ENCODE peak calls at places on chromosomes 4 and X, in four cellular contexts. One of them, this sample, is unnamed.

GRCh38 chr4:1899149-1900086 is 28.2 kb downstream of the NSD2 start:
- DNase-seq in left lung: peak
- DNase-seq in cardiac muscle cell: peak
- DNase-seq in Panc1: peak
- DNase-seq in this sample: peak

GRCh38 chrX:153974003-153974725 is 1.6 kb downstream of the TMEM187 start:
- DNase-seq in left lung: peak
- DNase-seq in cardiac muscle cell: no peak
- DNase-seq in Panc1: no peak
- DNase-seq in this sample: no peak

GRCh38 chrX:85379174-85379907 is at the start of gene POF1B:
- DNase-seq in cardiac muscle cell: no peak
- DNase-seq in Panc1: no peak
- DNase-seq in left lung: peak
- DNase-seq in this sample: no peak

GRCh38 chrX:35076061-35076460 is 133.5 kb downstream of the FAM47B start:
- DNase-seq in left lung: no peak
- DNase-seq in cardiac muscle cell: no peak
- DNase-seq in Panc1: no peak
- DNase-seq in this sample: no peak

GRCh38 chr4:88200186-88200585 is 41.7 kb upstream of the ABCG2 start:
- DNase-seq in Panc1: no peak
- DNase-seq in cardiac muscle cell: no peak
- DNase-seq in left lung: no peak
- DNase-seq in this sample: no peak

GRCh38 chr4:74658114-74658513 is 136.2 kb downstream of the BTC start:
- DNase-seq in left lung: no peak
- DNase-seq in Panc1: no peak
- DNase-seq in cardiac muscle cell: no peak
- DNase-seq in this sample: no peak

GRCh38 chrX:12441376-12442128 is 303.3 kb downstream of the FRMPD4 start:
- DNase-seq in cardiac muscle cell: no peak
- DNase-seq in left lung: no peak
- DNase-seq in Panc1: no peak
- DNase-seq in this sample: peak

GRCh38 chr4:67909910-67910905 is 26.4 kb upstream of the TMPRSS11D start:
- DNase-seq in Panc1: no peak
- DNase-seq in left lung: no peak
- DNase-seq in cardiac muscle cell: peak
- DNase-seq in this sample: no peak

GRCh38 chrX:118724775-118725174 is 2.6 kb upstream of the IL13RA1 start:
- DNase-seq in cardiac muscle cell: no peak
- DNase-seq in Panc1: no peak
- DNase-seq in left lung: no peak
- DNase-seq in this sample: peak

GRCh38 chr4:39621582-39621981 is 17.1 kb downstream of the SMIM14 start:
- DNase-seq in Panc1: no peak
- DNase-seq in cardiac muscle cell: peak
- DNase-seq in left lung: peak
- DNase-seq in this sample: peak

GRCh38 chr4:1578968-1579833 is 104.9 kb downstream of the FAM53A start:
- DNase-seq in left lung: peak
- DNase-seq in cardiac muscle cell: peak
- DNase-seq in Panc1: peak
- DNase-seq in this sample: peak

GRCh38 chr4:101125045-101125713 is 222.1 kb downstream of the PPP3CA start:
- DNase-seq in cardiac muscle cell: no peak
- DNase-seq in left lung: no peak
- DNase-seq in Panc1: no peak
- DNase-seq in this sample: no peak

GRCh38 chrX:107448625-107449468 is 605 bp upstream of the FRMPD3 start:
- DNase-seq in left lung: no peak
- DNase-seq in cardiac muscle cell: peak
- DNase-seq in Panc1: no peak
- DNase-seq in this sample: no peak

GRCh38 chrX:57951666-57952319 is 41.5 kb upstream of the ZXDA start:
- DNase-seq in Panc1: no peak
- DNase-seq in cardiac muscle cell: no peak
- DNase-seq in left lung: no peak
- DNase-seq in this sample: no peak

GRCh38 chr4:122701965-122702364 is 30.5 kb upstream of the BBS12 start:
- DNase-seq in Panc1: no peak
- DNase-seq in cardiac muscle cell: no peak
- DNase-seq in left lung: no peak
- DNase-seq in this sample: no peak

GRCh38 chrX:24148535-24149345 is 789 bp upstream of the ZFX start:
- DNase-seq in Panc1: no peak
- DNase-seq in cardiac muscle cell: no peak
- DNase-seq in left lung: no peak
- DNase-seq in this sample: peak

GRCh38 chr4:157127571-157127970 is 51.6 kb downstream of the GLRB start:
- DNase-seq in cardiac muscle cell: no peak
- DNase-seq in left lung: no peak
- DNase-seq in Panc1: no peak
- DNase-seq in this sample: no peak

GRCh38 chrX:149837639-149838038 is 43.3 kb upstream of the MAGEA8 start:
- DNase-seq in cardiac muscle cell: no peak
- DNase-seq in left lung: no peak
- DNase-seq in Panc1: no peak
- DNase-seq in this sample: no peak

GRCh38 chr4:105548483-105548882 is 3.9 kb upstream of the ARHGEF38 start:
- DNase-seq in Panc1: no peak
- DNase-seq in left lung: no peak
- DNase-seq in cardiac muscle cell: no peak
- DNase-seq in this sample: no peak

GRCh38 chr4:5893013-5893580 is at the start of gene CRMP1:
- DNase-seq in cardiac muscle cell: peak
- DNase-seq in Panc1: no peak
- DNase-seq in left lung: no peak
- DNase-seq in this sample: no peak

GRCh38 chr4:2950221-2950989 is 12.8 kb downstream of the NOP14 start:
- DNase-seq in cardiac muscle cell: no peak
- DNase-seq in Panc1: no peak
- DNase-seq in left lung: no peak
- DNase-seq in this sample: no peak

GRCh38 chr4:95095352-95095974 is 337.7 kb downstream of the BMPR1B start:
- DNase-seq in cardiac muscle cell: peak
- DNase-seq in left lung: no peak
- DNase-seq in Panc1: no peak
- DNase-seq in this sample: peak

GRCh38 chr4:80069837-80070788 is 2.9 kb downstream of the ANTXR2 start:
- DNase-seq in cardiac muscle cell: no peak
- DNase-seq in left lung: no peak
- DNase-seq in Panc1: no peak
- DNase-seq in this sample: peak

GRCh38 chr4:15778742-15779231 is 659 bp downstream of the CD38 start:
- DNase-seq in Panc1: no peak
- DNase-seq in left lung: peak
- DNase-seq in cardiac muscle cell: peak
- DNase-seq in this sample: peak

GRCh38 chr4:15777697-15778096 is 431 bp upstream of the CD38 start:
- DNase-seq in left lung: no peak
- DNase-seq in cardiac muscle cell: no peak
- DNase-seq in Panc1: no peak
- DNase-seq in this sample: no peak

GRCh38 chr4:15779789-15780188 is 1.7 kb downstream of the CD38 start:
- DNase-seq in left lung: no peak
- DNase-seq in cardiac muscle cell: no peak
- DNase-seq in Panc1: no peak
- DNase-seq in this sample: no peak

GRCh38 chr4:15778191-15778741 is at the start of gene CD38:
- DNase-seq in cardiac muscle cell: peak
- DNase-seq in left lung: peak
- DNase-seq in Panc1: no peak
- DNase-seq in this sample: no peak

DNA sequence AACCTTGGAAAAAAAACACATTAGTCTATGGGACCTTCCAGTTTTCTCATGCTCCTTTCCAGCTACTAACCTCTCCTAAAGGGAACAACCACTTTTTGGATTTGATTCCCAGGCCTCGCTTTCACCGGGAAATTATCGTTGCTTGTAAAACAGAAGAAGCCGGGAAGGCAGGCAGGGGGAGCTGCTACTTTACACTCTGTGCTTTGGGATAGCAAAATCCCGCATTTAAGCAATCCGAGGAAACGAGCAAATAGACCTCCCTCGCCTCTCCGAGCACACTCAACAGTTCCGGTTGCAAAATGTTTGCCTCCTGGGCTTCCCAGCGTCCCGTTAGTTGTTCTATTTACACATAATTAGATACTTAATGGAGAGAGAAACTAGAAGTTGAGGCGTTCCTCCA is 1.2 kb downstream of the CD38 start:
- DNase-seq in cardiac muscle cell: peak
- DNase-seq in Panc1: no peak
- DNase-seq in left lung: peak
- DNase-seq in this sample: peak
- TF ChIP-seq CTCF in cardiac muscle cell: peak
- TF ChIP-seq CTCF in Panc1: no peak
- TF ChIP-seq CTCF in left lung: no peak
- TF ChIP-seq CTCF in this sample: peak

GRCh38 chr4:127126718-127127117 is 506.0 kb upstream of the INTU start:
- DNase-seq in left lung: no peak
- DNase-seq in Panc1: no peak
- DNase-seq in cardiac muscle cell: no peak
- DNase-seq in this sample: no peak

GRCh38 chr4:127120706-127121105 is 512.1 kb upstream of the INTU start:
- DNase-seq in cardiac muscle cell: no peak
- DNase-seq in left lung: no peak
- DNase-seq in Panc1: no peak
- DNase-seq in this sample: no peak

GRCh38 chr4:127124919-127125318 is 507.8 kb upstream of the INTU start:
- DNase-seq in left lung: no peak
- DNase-seq in Panc1: no peak
- DNase-seq in cardiac muscle cell: no peak
- DNase-seq in this sample: peak
- TF ChIP-seq CTCF in left lung: no peak
- TF ChIP-seq CTCF in Panc1: no peak
- TF ChIP-seq CTCF in cardiac muscle cell: no peak
- TF ChIP-seq CTCF in this sample: peak

DNA sequence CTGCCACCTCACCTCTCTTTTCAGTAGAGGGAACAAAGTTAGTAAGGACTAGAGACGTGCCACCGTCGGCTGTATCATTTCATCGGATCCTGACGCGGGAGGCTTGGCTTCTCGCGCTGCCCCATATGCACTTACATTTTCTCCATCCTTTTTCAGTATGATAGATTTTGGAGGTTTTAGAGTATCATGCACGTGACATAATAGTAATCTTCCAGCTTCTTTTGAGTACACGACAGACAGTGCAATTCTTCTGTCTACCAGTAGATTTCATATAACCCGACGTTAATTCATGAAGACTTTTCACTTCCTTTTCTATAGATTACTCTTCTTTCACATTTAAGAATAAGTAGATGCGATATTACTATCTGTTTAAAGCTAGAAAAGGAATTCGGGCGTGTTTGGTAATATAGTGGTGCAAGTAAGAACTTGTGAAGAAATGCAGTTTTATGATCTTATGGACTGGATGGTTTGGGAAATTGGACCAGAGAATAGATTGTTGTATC is 995 bp downstream of the CDS1 start:
- DNase-seq in cardiac muscle cell: peak
- DNase-seq in Panc1: no peak
- DNase-seq in left lung: no peak
- DNase-seq in this sample: peak
- TF ChIP-seq CTCF in cardiac muscle cell: no peak
- TF ChIP-seq CTCF in Panc1: no peak
- TF ChIP-seq CTCF in left lung: peak
- TF ChIP-seq CTCF in this sample: no peak

DNA sequence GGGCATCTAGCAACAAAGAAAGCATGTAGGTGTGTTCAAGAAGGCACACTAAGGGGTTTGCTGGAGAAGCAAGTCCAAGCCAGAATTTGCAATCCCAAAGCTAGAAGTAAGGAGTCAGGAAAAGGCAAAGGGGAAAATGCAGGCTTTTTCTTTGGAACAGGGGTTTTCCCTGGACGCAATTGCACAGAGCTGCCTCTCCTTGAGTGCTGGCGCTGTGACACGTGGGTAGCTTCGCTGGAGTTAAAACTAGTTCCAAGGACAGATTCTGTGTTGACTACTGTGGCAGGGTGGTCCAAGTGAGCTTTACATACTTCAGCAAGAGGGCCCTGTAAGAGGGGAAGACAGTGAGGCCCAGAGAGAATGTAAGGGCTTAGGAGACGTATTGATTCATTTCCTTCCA is 277.1 kb downstream of the ADGRA3 start:
- DNase-seq in left lung: no peak
- DNase-seq in Panc1: no peak
- DNase-seq in cardiac muscle cell: peak
- DNase-seq in this sample: no peak
- TF ChIP-seq CTCF in left lung: no peak
- TF ChIP-seq CTCF in Panc1: peak
- TF ChIP-seq CTCF in cardiac muscle cell: peak
- TF ChIP-seq CTCF in this sample: peak

GRCh38 chrX:33465137-33465536 is 253.8 kb upstream of the DMD start:
- DNase-seq in left lung: no peak
- DNase-seq in cardiac muscle cell: no peak
- DNase-seq in Panc1: no peak
- DNase-seq in this sample: no peak
- TF ChIP-seq CTCF in left lung: no peak
- TF ChIP-seq CTCF in cardiac muscle cell: no peak
- TF ChIP-seq CTCF in Panc1: no peak
- TF ChIP-seq CTCF in this sample: no peak